ENCODE peak calls at places on chromosomes 11 and 22, in five cellular contexts. N is astrocyte, I is neuronal stem cell, P is keratinocyte, X is fibroblast of lung. G is an unnamed sample. For H3K36me3 and H3K4me1, the result is how much of the 10 kb centered on the place peaks cover.

GRCh38 chr11:38153985-38154384 is 1555.9 kb upstream of the RAG2 start:
- DNase-seq in N (no peak), I (no peak), P (no peak), X (no peak), G (no peak)

GRCh38 chr11:130474637-130475400 is 26.4 kb downstream of the ADAMTS15 start:
- DNase-seq in N (no peak), I (no peak), P (no peak), X (no peak), G (no peak)

GRCh38 chr11:43404406-43404805 is 45.7 kb downstream of the TTC17 start:
- DNase-seq in N (no peak), I (no peak), P (no peak), X (no peak), G (no peak)

GRCh38 chr11:118305726-118306125 is 1.2 kb downstream of the CD3E start:
- DNase-seq in N (no peak), I (no peak), P (no peak), X (no peak), G (no peak)

GRCh38 chr11:91998466-91998865 is 226.2 kb upstream of the FAT3 start:
- DNase-seq in N (no peak), I (no peak), P (no peak), X (no peak), G (no peak)

GRCh38 chr11:96098511-96099241 is 174.8 kb upstream of the MTMR2 start:
- DNase-seq in N (no peak), I (no peak), P (no peak), X (peak), G (peak)

GRCh38 chr11:66002648-66003225 is 434 bp downstream of the BANF1 start:
- DNase-seq in N (peak), I (no peak), P (no peak), X (peak), G (peak)

GRCh38 chr11:6269994-6270393 is 10.4 kb downstream of the CCKBR start:
- DNase-seq in N (no peak), I (no peak), P (no peak), X (no peak), G (no peak)

GRCh38 chr11:20013346-20014066 is 146.8 kb downstream of the DBX1 start:
- DNase-seq in N (no peak), I (no peak), P (no peak), X (no peak), G (peak)

GRCh38 chr11:111391328-111392124 is 12.5 kb upstream of the POU2AF1 start:
- DNase-seq in N (no peak), I (no peak), P (no peak), X (no peak), G (no peak)

GRCh38 chr22:48367731-48368130 is 1459.9 kb downstream of the BRD1 start:
- DNase-seq in N (no peak), I (no peak), P (no peak), X (no peak), G (no peak)

GRCh38 chr11:86790867-86791849 is 9.2 kb upstream of the PRSS23 start:
- DNase-seq in N (no peak), I (no peak), P (no peak), X (no peak), G (no peak)

GRCh38 chr11:34075178-34075820 is 23.8 kb downstream of the CAPRIN1 start:
- DNase-seq in N (peak), I (no peak), P (no peak), X (peak), G (peak)

GRCh38 chr11:115724709-115725108 is 220.5 kb upstream of the CADM1 start:
- DNase-seq in N (peak), I (no peak), P (peak), X (no peak), G (no peak)

GRCh38 chr11:78654071-78654470 is 79.4 kb upstream of the NARS2 start:
- DNase-seq in N (no peak), I (no peak), P (no peak), X (no peak), G (no peak)

GRCh38 chr22:50059881-50060262 is 1.8 kb upstream of the TTLL8 start:
- DNase-seq in N (no peak), I (no peak), P (no peak), X (no peak), G (no peak)

GRCh38 chr11:62514151-62514550 is 32.5 kb downstream of the AHNAK start:
- DNase-seq in N (no peak), I (no peak), P (no peak), X (no peak), G (no peak)

GRCh38 chr11:60756307-60757032 is at the start of gene MS4A15:
- DNase-seq in N (no peak), I (no peak), P (no peak), X (no peak), G (no peak)

GRCh38 chr11:118437046-118437735 is 899 bp downstream of the KMT2A start:
- DNase-seq in N (peak), I (peak), P (no peak), X (peak), G (peak)

GRCh38 chr11:66369073-66369894 is 2.3 kb downstream of the SLC29A2 start:
- DNase-seq in N (no peak), I (no peak), P (no peak), X (no peak), G (no peak)

GRCh38 chr11:117928818-117929567 is at the start of gene TMPRSS13:
- DNase-seq in N (no peak), I (no peak), P (peak), X (no peak), G (no peak)

GRCh38 chr11:111978028-111978771 is 41.1 kb downstream of the DIXDC1 start:
- DNase-seq in N (peak), I (peak), P (no peak), X (peak), G (peak)

GRCh38 chr22:22830957-22831688 is 56.5 kb upstream of the IGLL5 start:
- DNase-seq in N (no peak), I (no peak), P (no peak), X (no peak), G (no peak)

GRCh38 chr22:17336061-17336460 is 33.2 kb upstream of the CECR2 start:
- DNase-seq in N (no peak), I (no peak), P (no peak), X (no peak), G (no peak)

GRCh38 chr11:63829823-63830489 is 9.0 kb upstream of the MARK2 start:
- DNase-seq in N (no peak), I (no peak), P (no peak), X (peak), G (no peak)

GRCh38 chr11:115151010-115151409 is 353.2 kb downstream of the CADM1 start:
- DNase-seq in N (no peak), I (no peak), P (no peak), X (no peak), G (no peak)

GRCh38 chr11:44752262-44752661 is 25.5 kb downstream of the TSPAN18 start:
- DNase-seq in N (no peak), I (no peak), P (no peak), X (no peak), G (no peak)

GRCh38 chr11:44748606-44749005 is 21.8 kb downstream of the TSPAN18 start:
- DNase-seq in N (no peak), I (no peak), P (no peak), X (no peak), G (no peak)

GRCh38 chr11:44749160-44749559 is 22.4 kb downstream of the TSPAN18 start:
- DNase-seq in N (no peak), I (no peak), P (no peak), X (no peak), G (peak)

GRCh38 chr11:44751066-44751465 is 24.3 kb downstream of the TSPAN18 start:
- DNase-seq in N (no peak), I (no peak), P (no peak), X (no peak), G (no peak)

GRCh38 chr11:44750440-44751005 is 23.8 kb downstream of the TSPAN18 start:
- DNase-seq in N (no peak), I (no peak), P (no peak), X (no peak), G (no peak)
- H3K9ac ChIP-seq in N (no peak), I (no peak), P (no peak), X (no peak), G (no peak)

GRCh38 chr11:68403831-68404230 is 56.7 kb upstream of the PPP6R3 start:
- DNase-seq in N (no peak), I (no peak), P (no peak), X (no peak), G (no peak)

GRCh38 chr11:68402355-68403031 is 58.1 kb upstream of the PPP6R3 start:
- DNase-seq in N (no peak), I (no peak), P (no peak), X (no peak), G (no peak)

GRCh38 chr11:68401856-68402255 is 58.7 kb upstream of the PPP6R3 start:
- DNase-seq in N (no peak), I (no peak), P (no peak), X (no peak), G (no peak)

GRCh38 chr11:68406318-68407313 is 53.9 kb upstream of the PPP6R3 start:
- DNase-seq in N (no peak), I (no peak), P (no peak), X (no peak), G (no peak)

DNA sequence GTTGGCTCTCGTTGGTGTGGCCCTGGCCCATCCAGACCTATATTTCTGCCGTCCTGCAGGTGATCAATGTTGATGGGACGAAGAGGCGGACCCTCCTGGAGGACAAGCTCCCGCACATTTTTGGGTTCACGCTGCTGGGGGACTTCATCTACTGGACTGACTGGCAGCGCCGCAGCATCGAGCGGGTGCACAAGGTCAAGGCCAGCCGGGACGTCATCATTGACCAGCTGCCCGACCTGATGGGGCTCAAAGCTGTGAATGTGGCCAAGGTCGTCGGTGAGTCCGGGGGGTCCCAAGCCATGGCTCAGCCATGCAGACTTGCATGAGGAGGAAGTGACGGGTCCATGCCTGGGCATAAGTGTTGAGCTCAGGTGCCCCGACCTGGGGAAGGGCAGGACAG is 57.1 kb upstream of the PPP6R3 start:
- DNase-seq in N (no peak), I (no peak), P (no peak), X (no peak), G (no peak)
- H3K36me3 ChIP-seq in N (under half), I (half or more), P (under half), X (under half), G (under half)

GRCh38 chr11:72927380-72927779 is 113.2 kb downstream of the ATG16L2 start:
- DNase-seq in N (no peak), I (no peak), P (no peak), X (no peak), G (no peak)
- H3K4me1 ChIP-seq in N (under half), I (under half), P (under half), X (under half), G (under half)

GRCh38 chr22:26056455-26056854 is 112.8 kb upstream of the SEZ6L start:
- DNase-seq in N (no peak), I (no peak), P (no peak), X (no peak), G (no peak)

GRCh38 chr22:26050079-26050478 is 119.2 kb upstream of the SEZ6L start:
- DNase-seq in N (no peak), I (no peak), P (no peak), X (no peak), G (no peak)

GRCh38 chr22:26057731-26058130 is 111.5 kb upstream of the SEZ6L start:
- DNase-seq in N (no peak), I (no peak), P (no peak), X (no peak), G (no peak)

GRCh38 chr22:26054846-26055245 is 114.4 kb upstream of the SEZ6L start:
- DNase-seq in N (no peak), I (no peak), P (no peak), X (no peak), G (no peak)

DNA sequence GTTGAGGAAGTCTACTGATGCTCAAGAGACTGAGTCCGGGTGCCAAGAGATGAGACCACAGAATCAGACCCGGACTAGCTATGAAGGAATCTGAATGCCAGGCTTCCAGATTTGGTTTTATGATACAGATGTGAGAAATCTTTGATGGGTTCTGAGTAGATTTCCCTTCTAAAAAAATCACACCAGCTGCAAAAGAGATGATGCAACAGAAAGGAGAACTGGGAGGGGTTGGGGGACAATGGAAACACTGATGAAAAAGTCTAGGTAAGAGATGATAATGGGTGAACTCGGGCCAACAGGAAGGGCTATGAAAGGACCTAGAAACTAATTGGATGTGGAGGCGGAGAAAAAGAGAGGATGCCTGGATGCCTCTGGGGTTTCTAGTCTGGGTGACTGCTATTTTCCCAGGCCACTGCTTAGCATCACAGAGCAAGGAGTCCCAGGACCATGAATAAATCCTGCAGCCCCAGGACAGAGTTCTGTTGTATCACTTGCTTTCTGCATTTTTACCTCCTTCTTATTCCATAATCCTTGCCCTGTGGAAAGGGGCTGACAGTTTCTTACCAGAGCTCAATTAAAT is 115.4 kb upstream of the SEZ6L start:
- DNase-seq in N (no peak), I (no peak), P (no peak), X (no peak), G (no peak)
- H3K9ac ChIP-seq in N (no peak), I (no peak), P (no peak), X (no peak), G (no peak)

GRCh38 chr22:35684732-35685131 is 32.9 kb upstream of the APOL5 start:
- DNase-seq in N (no peak), I (no peak), P (no peak), X (no peak), G (no peak)
- H3K36me3 ChIP-seq in N (under half), I (under half), P (under half), X (under half), G (under half)

DNA sequence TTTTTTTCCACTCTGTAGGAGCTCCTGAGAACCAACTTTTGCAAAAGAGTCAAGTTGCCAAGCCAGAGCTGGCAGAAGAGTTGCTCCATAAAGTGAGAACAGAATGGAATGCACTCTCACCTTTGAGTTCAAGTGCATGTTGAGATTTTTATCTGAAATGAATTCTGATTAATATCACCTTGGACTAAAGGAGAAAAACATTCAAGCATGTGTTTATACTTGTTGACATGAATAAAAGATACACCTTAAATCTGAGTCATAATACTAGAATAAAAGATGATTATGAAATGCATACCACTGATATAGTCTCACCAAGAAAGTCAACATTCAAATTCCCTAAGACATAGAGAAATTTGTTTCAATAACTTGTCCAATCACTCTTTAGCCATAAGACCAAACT is 37.8 kb downstream of the ARL14EP start:
- DNase-seq in N (no peak), I (no peak), P (peak), X (no peak), G (no peak)
- H3K4me1 ChIP-seq in N (under half), I (under half), P (under half), X (under half), G (under half)

DNA sequence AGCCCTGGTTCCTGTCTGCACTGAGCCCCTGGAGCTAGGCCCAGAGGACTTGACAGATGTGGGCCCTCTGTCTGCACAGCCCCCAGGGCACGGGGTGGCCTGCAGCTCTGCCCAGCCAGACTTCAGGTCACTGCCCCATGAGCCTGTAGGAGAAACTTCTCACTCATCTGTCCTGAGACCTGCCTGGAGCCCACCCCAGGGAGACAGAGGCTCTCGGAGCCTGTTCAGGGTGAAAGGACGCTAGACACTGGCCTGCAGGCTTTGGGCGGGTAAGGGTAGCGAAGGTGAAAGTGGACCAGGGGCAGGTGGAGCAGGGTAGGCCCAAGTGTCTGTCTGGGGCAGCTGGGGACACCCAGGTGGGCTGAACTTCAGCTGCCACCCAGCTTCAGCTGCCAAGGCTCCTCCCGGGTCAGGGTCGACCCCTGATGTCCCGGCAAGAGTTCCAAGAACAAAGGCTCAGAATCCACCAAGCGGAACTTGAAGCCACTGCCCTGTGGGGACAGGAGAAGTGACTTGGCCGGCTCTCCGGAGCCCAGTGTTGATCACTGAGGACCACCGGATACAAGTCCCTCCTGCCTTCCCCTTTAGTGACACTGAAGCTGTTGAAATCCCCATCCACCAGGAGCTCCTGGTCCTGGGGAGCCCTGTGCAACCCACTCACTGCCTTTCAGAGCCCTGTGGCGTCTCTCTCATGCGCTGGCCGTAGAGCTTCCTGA is 90.3 kb downstream of the KCNQ1 start:
- DNase-seq in N (no peak), I (no peak), P (no peak), X (no peak), G (no peak)
- H3K9ac ChIP-seq in N (no peak), I (peak), P (no peak), X (no peak), G (no peak)